ENCODE peak calls at places on chromosomes 1 and 21, in six cellular contexts. C, Z, B, W, H and P are unnamed samples.

GRCh38 chr1:156652131-156652991 is 10.4 kb downstream of the BCAN start:
- DNase-seq in C (no peak), Z (no peak), B (no peak), W (no peak), H (no peak), P (no peak)

GRCh38 chr1:233625510-233625981 is 11.6 kb downstream of the KCNK1 start:
- DNase-seq in C (no peak), Z (no peak), B (no peak), W (no peak), H (no peak), P (no peak)

GRCh38 chr21:37874904-37875780 is 41.1 kb downstream of the KCNJ6 start:
- DNase-seq in C (no peak), Z (no peak), B (no peak), W (no peak), H (no peak), P (no peak)

GRCh38 chr1:195745170-195746009 is 862.9 kb downstream of the KCNT2 start:
- DNase-seq in C (peak), Z (no peak), B (no peak), W (no peak), H (no peak), P (no peak)

GRCh38 chr1:157247005-157247763 is 109.0 kb upstream of the ETV3 start:
- DNase-seq in C (no peak), Z (no peak), B (no peak), W (no peak), H (no peak), P (no peak)

GRCh38 chr21:26377111-26377694 is 195.9 kb downstream of the CYYR1 start:
- DNase-seq in C (no peak), Z (no peak), B (no peak), W (no peak), H (no peak), P (no peak)

GRCh38 chr1:34188418-34188817 is 11.7 kb downstream of the C1orf94 start:
- DNase-seq in C (no peak), Z (no peak), B (no peak), W (no peak), H (no peak), P (no peak)

GRCh38 chr1:2029561-2029960 is 10.4 kb downstream of the GABRD start:
- DNase-seq in C (no peak), Z (no peak), B (no peak), W (no peak), H (no peak), P (no peak)

GRCh38 chr1:71783096-71783495 is 499.2 kb downstream of the NEGR1 start:
- DNase-seq in C (no peak), Z (no peak), B (no peak), W (no peak), H (no peak), P (no peak)

GRCh38 chr21:31929548-31929947 is 56.7 kb downstream of the HUNK start:
- DNase-seq in C (no peak), Z (no peak), B (no peak), W (no peak), H (no peak), P (no peak)

GRCh38 chr1:205921559-205921887 is 21.7 kb downstream of the SLC26A9 start:
- DNase-seq in C (no peak), Z (peak), B (no peak), W (no peak), H (no peak), P (no peak)

GRCh38 chr1:86703696-86704455 is 500 bp upstream of the SH3GLB1 start:
- DNase-seq in C (peak), Z (no peak), B (no peak), W (peak), H (peak), P (peak)

GRCh38 chr1:167066333-167067122 is 23.6 kb downstream of the GPA33 start:
- DNase-seq in C (peak), Z (peak), B (peak), W (peak), H (peak), P (peak)

GRCh38 chr1:117650840-117651568 is 45.2 kb downstream of the TENT5C start:
- DNase-seq in C (no peak), Z (no peak), B (no peak), W (no peak), H (no peak), P (no peak)

GRCh38 chr1:228333739-228334115 is 72.9 kb downstream of the TRIM11 start:
- DNase-seq in C (no peak), Z (no peak), B (no peak), W (no peak), H (no peak), P (no peak)

GRCh38 chr1:189567890-189568289 is 909.8 kb downstream of the BRINP3 start:
- DNase-seq in C (no peak), Z (no peak), B (no peak), W (no peak), H (no peak), P (no peak)

GRCh38 chr1:10682114-10682445 is 114.4 kb downstream of the CASZ1 start:
- DNase-seq in C (no peak), Z (no peak), B (no peak), W (no peak), H (no peak), P (no peak)

GRCh38 chr1:19758227-19758830 is 41.4 kb downstream of the TMCO4 start:
- DNase-seq in C (no peak), Z (no peak), B (no peak), W (no peak), H (no peak), P (no peak)

GRCh38 chr1:232274999-232275706 is 354.8 kb downstream of the SIPA1L2 start:
- DNase-seq in C (no peak), Z (no peak), B (no peak), W (no peak), H (no peak), P (no peak)

GRCh38 chr1:243580072-243580471 is 270.0 kb downstream of the AKT3 start:
- DNase-seq in C (no peak), Z (no peak), B (no peak), W (no peak), H (no peak), P (no peak)

GRCh38 chr1:70358921-70359564 is 4.5 kb upstream of the ANKRD13C start:
- DNase-seq in C (no peak), Z (no peak), B (no peak), W (no peak), H (no peak), P (no peak)

GRCh38 chr21:17570773-17571172 is 41.9 kb downstream of the BTG3 start:
- DNase-seq in C (no peak), Z (no peak), B (no peak), W (no peak), H (no peak), P (no peak)

GRCh38 chr1:162627662-162628296 is 4.5 kb upstream of the DDR2 start:
- DNase-seq in C (peak), Z (no peak), B (no peak), W (no peak), H (no peak), P (no peak)

GRCh38 chr1:67126111-67126746 is 8.5 kb downstream of the C1orf141 start:
- DNase-seq in C (no peak), Z (no peak), B (no peak), W (no peak), H (no peak), P (no peak)

GRCh38 chr1:185850366-185850765 is 116.2 kb downstream of the HMCN1 start:
- DNase-seq in C (no peak), Z (no peak), B (no peak), W (no peak), H (no peak), P (no peak)

GRCh38 chr1:192831706-192832355 is 23.0 kb downstream of the RGS2 start:
- DNase-seq in C (no peak), Z (no peak), B (no peak), W (no peak), H (no peak), P (no peak)

GRCh38 chr1:222786107-222786506 is 28.7 kb upstream of the DISP1 start:
- DNase-seq in C (no peak), Z (no peak), B (no peak), W (no peak), H (no peak), P (no peak)